ENCODE peak calls at places on chromosomes 4 and X, in six cellular contexts. Q, J, U, G, S and E are unnamed samples.

GRCh38 chrX:125378205-125378604 is 58.5 kb downstream of the TEX13C start:
- DNase-seq in G (no peak), J (no peak), Q (no peak), S (no peak), U (no peak), E (no peak)

GRCh38 chr4:116122131-116122530 is 963.2 kb downstream of the TRAM1L1 start:
- DNase-seq in U (no peak), J (no peak), Q (no peak), S (no peak), G (no peak), E (no peak)

GRCh38 chr4:164239433-164239832 is 514.5 kb upstream of the SMIM31 start:
- DNase-seq in J (no peak), Q (no peak), S (no peak), G (no peak), U (no peak), E (no peak)

GRCh38 chrX:74534569-74535038 is 79.8 kb downstream of the RLIM start:
- DNase-seq in U (no peak), Q (no peak), J (no peak), G (no peak), S (peak), E (no peak)

GRCh38 chr4:47085661-47086060 is 54.3 kb downstream of the GABRB1 start:
- DNase-seq in U (no peak), Q (peak), J (no peak), G (no peak), S (no peak), E (peak)

GRCh38 chr4:127000090-127000489 is 632.7 kb upstream of the INTU start:
- DNase-seq in Q (no peak), J (no peak), S (no peak), G (no peak), U (no peak), E (no peak)

GRCh38 chr4:62618042-62618441 is 1417.9 kb downstream of the ADGRL3 start:
- DNase-seq in Q (no peak), U (no peak), G (no peak), S (no peak), J (no peak), E (no peak)

GRCh38 chr4:113467581-113467980 is 294.0 kb downstream of the CAMK2D start:
- DNase-seq in G (no peak), J (no peak), S (no peak), U (no peak), Q (no peak), E (no peak)

GRCh38 chr4:56246230-56246610 is 141.1 kb downstream of the AASDH start:
- DNase-seq in J (no peak), Q (no peak), S (no peak), G (no peak), U (no peak), E (no peak)

GRCh38 chr4:112881842-112882241 is 167.6 kb upstream of the ANK2 start:
- DNase-seq in J (no peak), Q (peak), U (no peak), S (no peak), G (peak), E (peak)

GRCh38 chrX:9333873-9334272 is 131.0 kb upstream of the TBL1X start:
- DNase-seq in J (no peak), U (no peak), S (no peak), G (no peak), Q (no peak), E (no peak)

GRCh38 chr4:188008377-188008776 is 12.8 kb downstream of the ZFP42 start:
- DNase-seq in U (no peak), Q (peak), J (no peak), G (no peak), S (no peak), E (peak)

GRCh38 chr4:7823416-7823824 is 116.2 kb downstream of the AFAP1 start:
- DNase-seq in U (no peak), J (no peak), Q (peak), S (no peak), G (peak), E (peak)

GRCh38 chrX:73214366-73215094 is at the start of gene NAP1L2:
- DNase-seq in Q (peak), J (no peak), U (peak), G (peak), S (peak), E (peak)

GRCh38 chr4:88619973-88620372 is 27.7 kb downstream of the HERC3 start:
- DNase-seq in J (no peak), S (no peak), U (no peak), G (no peak), Q (no peak), E (no peak)

GRCh38 chrX:121755541-121755940 is 708.1 kb downstream of the GLUD2 start:
- DNase-seq in G (no peak), J (no peak), U (no peak), Q (no peak), S (no peak), E (no peak)

GRCh38 chrX:55908685-55909212 is 191.2 kb downstream of the RRAGB start:
- DNase-seq in S (peak), G (peak), J (peak), Q (peak), U (no peak), E (peak)

GRCh38 chrX:154738013-154738738 is 12.7 kb downstream of the GAB3 start:
- DNase-seq in G (peak), U (no peak), Q (no peak), S (peak), J (peak), E (no peak)

GRCh38 chr4:70473691-70474090 is 1.7 kb downstream of the MUC7 start:
- DNase-seq in G (no peak), S (no peak), J (no peak), U (no peak), Q (no peak), E (no peak)